ENCODE peak calls at places on chromosome 21, in four cellular contexts. One of them, this sample, is unnamed.

GRCh38 chr21:33881689-33882440 is 33.7 kb downstream of the ATP5PO start:
- DNase-seq in cardiac fibroblast: no peak
- DNase-seq in progenitor cell of endocrine pancreas: no peak
- DNase-seq in adrenal gland: no peak
- DNase-seq in this sample: no peak

GRCh38 chr21:32494946-32495703 is 82.6 kb downstream of the EVA1C start:
- DNase-seq in cardiac fibroblast: peak; percentile 82
- DNase-seq in progenitor cell of endocrine pancreas: no peak
- DNase-seq in adrenal gland: no peak
- DNase-seq in this sample: peak; percentile 94

GRCh38 chr21:19541612-19542011 is 1138.0 kb upstream of the TMPRSS15 start:
- DNase-seq in adrenal gland: no peak
- DNase-seq in cardiac fibroblast: no peak
- DNase-seq in progenitor cell of endocrine pancreas: no peak
- DNase-seq in this sample: no peak

GRCh38 chr21:31875424-31876097 is 2.7 kb downstream of the HUNK start:
- DNase-seq in cardiac fibroblast: no peak
- DNase-seq in progenitor cell of endocrine pancreas: no peak
- DNase-seq in adrenal gland: no peak
- DNase-seq in this sample: no peak

GRCh38 chr21:38714998-38715397 is 90.7 kb upstream of the ETS2 start:
- DNase-seq in progenitor cell of endocrine pancreas: no peak
- DNase-seq in adrenal gland: no peak
- DNase-seq in cardiac fibroblast: no peak
- DNase-seq in this sample: no peak

GRCh38 chr21:39020751-39021474 is 162.3 kb downstream of the PSMG1 start:
- DNase-seq in cardiac fibroblast: peak; percentile 89
- DNase-seq in adrenal gland: no peak
- DNase-seq in progenitor cell of endocrine pancreas: no peak
- DNase-seq in this sample: peak; percentile 35

GRCh38 chr21:31557956-31558838 is 101.3 kb upstream of the SOD1 start:
- DNase-seq in adrenal gland: peak; percentile 22
- DNase-seq in cardiac fibroblast: peak; percentile 12
- DNase-seq in progenitor cell of endocrine pancreas: peak; percentile 18
- DNase-seq in this sample: no peak

GRCh38 chr21:42193131-42193671 is 25.7 kb upstream of the ABCG1 start:
- DNase-seq in adrenal gland: no peak
- DNase-seq in progenitor cell of endocrine pancreas: no peak
- DNase-seq in cardiac fibroblast: no peak
- DNase-seq in this sample: no peak

GRCh38 chr21:42047821-42048613 is 23.1 kb upstream of the UMODL1 start:
- DNase-seq in progenitor cell of endocrine pancreas: no peak
- DNase-seq in cardiac fibroblast: peak; percentile 74
- DNase-seq in adrenal gland: peak; percentile 88
- DNase-seq in this sample: peak; percentile 97

GRCh38 chr21:31670065-31670464 is 10.6 kb downstream of the SOD1 start:
- DNase-seq in adrenal gland: no peak
- DNase-seq in progenitor cell of endocrine pancreas: no peak
- DNase-seq in cardiac fibroblast: no peak
- DNase-seq in this sample: no peak

GRCh38 chr21:29546071-29546470 is 247.3 kb downstream of the BACH1 start:
- DNase-seq in cardiac fibroblast: peak; percentile 4
- DNase-seq in adrenal gland: no peak
- DNase-seq in progenitor cell of endocrine pancreas: no peak
- DNase-seq in this sample: no peak

GRCh38 chr21:15005391-15005790 is 59.4 kb downstream of the NRIP1 start:
- DNase-seq in adrenal gland: peak; percentile 47
- DNase-seq in cardiac fibroblast: no peak
- DNase-seq in progenitor cell of endocrine pancreas: no peak
- DNase-seq in this sample: no peak

GRCh38 chr21:32538147-32538792 is 47.1 kb downstream of the TCP10L start:
- DNase-seq in adrenal gland: no peak
- DNase-seq in progenitor cell of endocrine pancreas: no peak
- DNase-seq in cardiac fibroblast: no peak
- DNase-seq in this sample: no peak

GRCh38 chr21:34037446-34037845 is 35.9 kb upstream of the MRPS6 start:
- DNase-seq in cardiac fibroblast: peak; percentile 31
- DNase-seq in progenitor cell of endocrine pancreas: no peak
- DNase-seq in adrenal gland: no peak
- DNase-seq in this sample: peak; percentile 45

GRCh38 chr21:29606613-29607012 is 307.9 kb downstream of the BACH1 start:
- DNase-seq in adrenal gland: no peak
- DNase-seq in cardiac fibroblast: no peak
- DNase-seq in progenitor cell of endocrine pancreas: no peak
- DNase-seq in this sample: no peak

DNA sequence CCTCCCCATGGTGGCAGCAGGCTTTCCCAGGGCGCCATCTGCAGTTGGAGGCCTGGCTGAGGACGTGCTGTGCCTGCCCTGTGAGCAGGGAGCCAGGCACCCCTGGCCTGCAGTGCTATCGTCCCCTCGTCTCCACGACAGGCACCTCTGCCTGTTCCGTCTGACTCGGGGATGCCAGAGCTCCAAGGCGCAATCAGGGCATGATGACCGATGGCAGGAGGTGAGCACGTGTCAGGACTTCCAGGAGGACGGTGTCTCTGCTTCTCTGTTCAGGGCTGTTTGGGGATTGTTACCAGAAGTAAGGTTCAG is 125.2 kb downstream of the PCBP3 start:
- DNase-seq in progenitor cell of endocrine pancreas: no peak
- DNase-seq in adrenal gland: no peak
- DNase-seq in cardiac fibroblast: no peak
- DNase-seq in this sample: no peak
- TF ChIP-seq CTCF in progenitor cell of endocrine pancreas: no peak
- TF ChIP-seq CTCF in adrenal gland: no peak
- TF ChIP-seq CTCF in cardiac fibroblast: peak; percentile 9
- TF ChIP-seq CTCF in this sample: peak; percentile 11

GRCh38 chr21:27362249-27362648 is 395.4 kb upstream of the ADAMTS5 start:
- DNase-seq in progenitor cell of endocrine pancreas: no peak
- DNase-seq in adrenal gland: no peak
- DNase-seq in cardiac fibroblast: peak; percentile 29
- DNase-seq in this sample: no peak
- TF ChIP-seq CTCF in progenitor cell of endocrine pancreas: no peak
- TF ChIP-seq CTCF in adrenal gland: no peak
- TF ChIP-seq CTCF in cardiac fibroblast: peak; percentile 16
- TF ChIP-seq CTCF in this sample: peak; percentile 53

GRCh38 chr21:25956993-25957714 is 213.4 kb downstream of the APP start:
- DNase-seq in adrenal gland: peak; percentile 52
- DNase-seq in cardiac fibroblast: peak; percentile 78
- DNase-seq in progenitor cell of endocrine pancreas: no peak
- DNase-seq in this sample: peak; percentile 58
- TF ChIP-seq CTCF in adrenal gland: no peak
- TF ChIP-seq CTCF in cardiac fibroblast: no peak
- TF ChIP-seq CTCF in progenitor cell of endocrine pancreas: no peak
- TF ChIP-seq CTCF in this sample: no peak

GRCh38 chr21:36429672-36430546 is 44.7 kb downstream of the CHAF1B start:
- DNase-seq in progenitor cell of endocrine pancreas: peak; percentile 51
- DNase-seq in cardiac fibroblast: peak; percentile 96
- DNase-seq in adrenal gland: peak; percentile 86
- DNase-seq in this sample: peak; percentile 99
- TF ChIP-seq CTCF in progenitor cell of endocrine pancreas: peak; percentile 49
- TF ChIP-seq CTCF in cardiac fibroblast: no peak
- TF ChIP-seq CTCF in adrenal gland: peak; percentile 30
- TF ChIP-seq CTCF in this sample: peak; percentile 59

GRCh38 chr21:37461494-37461893 is 94.9 kb downstream of the DYRK1A start:
- DNase-seq in adrenal gland: no peak
- DNase-seq in cardiac fibroblast: peak; percentile 34
- DNase-seq in progenitor cell of endocrine pancreas: no peak
- DNase-seq in this sample: no peak

GRCh38 chr21:37458669-37459276 is 92.2 kb downstream of the DYRK1A start:
- DNase-seq in progenitor cell of endocrine pancreas: no peak
- DNase-seq in adrenal gland: no peak
- DNase-seq in cardiac fibroblast: no peak
- DNase-seq in this sample: no peak

GRCh38 chr21:37459575-37459974 is 93.0 kb downstream of the DYRK1A start:
- DNase-seq in cardiac fibroblast: peak; percentile 38
- DNase-seq in progenitor cell of endocrine pancreas: no peak
- DNase-seq in adrenal gland: no peak
- DNase-seq in this sample: peak; percentile 57

GRCh38 chr21:37462087-37462861 is 95.7 kb downstream of the DYRK1A start:
- DNase-seq in adrenal gland: no peak
- DNase-seq in progenitor cell of endocrine pancreas: no peak
- DNase-seq in cardiac fibroblast: no peak
- DNase-seq in this sample: no peak

DNA sequence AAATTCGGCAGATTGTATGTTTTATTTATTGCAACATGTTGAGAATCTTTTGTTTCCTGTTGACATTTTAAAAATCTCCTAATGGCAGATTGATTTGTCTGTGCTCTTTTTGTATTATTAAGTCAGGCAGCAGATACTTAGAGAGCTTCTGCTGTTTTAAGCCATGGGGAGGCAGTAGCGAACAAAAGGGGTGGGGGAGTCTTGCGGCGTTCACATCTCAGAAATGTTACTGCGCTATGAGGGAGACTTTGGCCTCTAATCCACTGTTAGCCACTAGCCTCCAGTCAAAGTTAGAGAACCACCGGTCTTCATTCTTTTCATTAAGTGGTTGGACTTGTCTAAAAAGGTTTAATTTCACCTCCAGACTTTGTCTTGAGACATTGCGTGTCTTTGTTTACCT is 93.6 kb downstream of the DYRK1A start:
- DNase-seq in adrenal gland: no peak
- DNase-seq in progenitor cell of endocrine pancreas: no peak
- DNase-seq in cardiac fibroblast: no peak
- DNase-seq in this sample: no peak
- TF ChIP-seq CTCF in adrenal gland: no peak
- TF ChIP-seq CTCF in progenitor cell of endocrine pancreas: peak; percentile 47
- TF ChIP-seq CTCF in cardiac fibroblast: peak; percentile 21
- TF ChIP-seq CTCF in this sample: no peak

GRCh38 chr21:36039861-36040260 is 20.5 kb downstream of the SETD4 start:
- DNase-seq in adrenal gland: no peak
- DNase-seq in cardiac fibroblast: no peak
- DNase-seq in progenitor cell of endocrine pancreas: no peak
- DNase-seq in this sample: no peak

GRCh38 chr21:36032647-36033406 is 27.5 kb downstream of the SETD4 start:
- DNase-seq in adrenal gland: no peak
- DNase-seq in progenitor cell of endocrine pancreas: no peak
- DNase-seq in cardiac fibroblast: no peak
- DNase-seq in this sample: no peak

GRCh38 chr21:36038701-36039497 is 21.4 kb downstream of the SETD4 start:
- DNase-seq in adrenal gland: no peak
- DNase-seq in progenitor cell of endocrine pancreas: no peak
- DNase-seq in cardiac fibroblast: no peak
- DNase-seq in this sample: no peak

GRCh38 chr21:36034211-36034913 is 26.0 kb downstream of the SETD4 start:
- DNase-seq in progenitor cell of endocrine pancreas: no peak
- DNase-seq in cardiac fibroblast: no peak
- DNase-seq in adrenal gland: no peak
- DNase-seq in this sample: no peak

DNA sequence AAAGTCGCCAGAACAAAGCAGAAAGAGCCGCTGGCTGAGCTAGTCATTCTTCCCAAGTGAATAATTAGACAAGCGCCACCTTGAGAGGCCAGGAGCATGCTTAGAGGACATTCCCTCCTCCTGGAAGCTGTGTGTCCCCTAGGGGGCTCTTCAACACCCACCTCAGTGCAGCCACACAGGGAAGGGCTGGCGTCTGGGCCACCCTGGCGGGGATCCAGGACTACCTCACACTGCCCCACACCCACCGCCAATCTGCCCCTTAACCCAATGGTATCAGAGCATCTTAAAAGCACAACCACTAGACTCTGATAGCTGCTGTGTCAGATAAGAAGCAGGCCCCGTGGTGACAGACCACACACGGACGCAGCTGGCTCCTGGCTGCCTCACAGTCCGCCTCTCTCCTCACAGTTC is 24.9 kb downstream of the SETD4 start:
- DNase-seq in adrenal gland: peak; percentile 28
- DNase-seq in cardiac fibroblast: peak; percentile 8
- DNase-seq in progenitor cell of endocrine pancreas: no peak
- DNase-seq in this sample: no peak
- TF ChIP-seq CTCF in adrenal gland: no peak
- TF ChIP-seq CTCF in cardiac fibroblast: no peak
- TF ChIP-seq CTCF in progenitor cell of endocrine pancreas: peak; percentile 37
- TF ChIP-seq CTCF in this sample: peak; percentile 4

DNA sequence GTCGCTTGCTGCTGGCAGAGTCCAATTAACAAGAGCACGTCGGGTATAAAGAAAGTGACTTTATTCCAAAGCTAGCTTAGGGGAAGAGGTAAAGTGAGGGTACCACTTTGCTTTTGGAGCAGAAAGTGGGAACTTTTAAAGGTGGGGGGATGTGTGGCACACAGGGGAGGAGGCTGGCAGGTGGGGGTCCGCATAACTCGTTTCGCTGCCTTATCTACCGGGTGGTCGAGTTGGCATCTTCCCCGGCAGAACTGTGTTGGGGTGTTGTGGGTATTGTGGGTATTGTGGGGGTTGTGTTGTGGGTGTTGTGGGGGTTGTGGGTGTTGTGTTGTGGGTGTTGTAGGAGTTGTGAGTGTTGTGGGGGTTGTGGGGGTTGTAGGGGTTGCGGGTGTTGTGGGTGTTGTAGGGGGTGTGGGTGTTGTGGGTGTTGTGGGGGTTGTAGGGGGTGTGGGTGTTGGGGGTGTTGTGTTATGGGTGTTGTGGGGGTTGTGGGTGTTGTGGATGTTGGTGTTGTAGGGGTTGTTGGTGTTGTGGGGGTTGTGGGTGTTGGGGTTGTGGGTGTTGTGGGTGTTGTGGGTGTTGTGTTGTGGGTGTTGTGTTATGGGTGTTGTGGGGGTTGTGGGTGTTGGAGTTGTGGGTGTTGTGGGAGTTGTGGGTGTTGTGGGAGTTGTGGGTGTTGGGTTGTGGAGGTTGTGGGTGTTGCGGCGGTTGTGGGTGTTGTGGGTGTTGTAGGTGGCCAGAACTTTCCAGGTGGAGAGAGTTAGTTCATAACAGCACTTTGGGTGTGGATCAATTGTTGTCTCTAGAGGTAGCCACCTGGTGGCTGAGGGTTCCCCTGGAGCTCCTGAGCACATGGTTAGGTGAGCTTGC is 52.7 kb downstream of the AGPAT3 start:
- DNase-seq in progenitor cell of endocrine pancreas: no peak
- DNase-seq in cardiac fibroblast: no peak
- DNase-seq in adrenal gland: no peak
- DNase-seq in this sample: no peak
- TF ChIP-seq CTCF in progenitor cell of endocrine pancreas: no peak
- TF ChIP-seq CTCF in cardiac fibroblast: no peak
- TF ChIP-seq CTCF in adrenal gland: no peak
- TF ChIP-seq CTCF in this sample: peak; percentile 15

DNA sequence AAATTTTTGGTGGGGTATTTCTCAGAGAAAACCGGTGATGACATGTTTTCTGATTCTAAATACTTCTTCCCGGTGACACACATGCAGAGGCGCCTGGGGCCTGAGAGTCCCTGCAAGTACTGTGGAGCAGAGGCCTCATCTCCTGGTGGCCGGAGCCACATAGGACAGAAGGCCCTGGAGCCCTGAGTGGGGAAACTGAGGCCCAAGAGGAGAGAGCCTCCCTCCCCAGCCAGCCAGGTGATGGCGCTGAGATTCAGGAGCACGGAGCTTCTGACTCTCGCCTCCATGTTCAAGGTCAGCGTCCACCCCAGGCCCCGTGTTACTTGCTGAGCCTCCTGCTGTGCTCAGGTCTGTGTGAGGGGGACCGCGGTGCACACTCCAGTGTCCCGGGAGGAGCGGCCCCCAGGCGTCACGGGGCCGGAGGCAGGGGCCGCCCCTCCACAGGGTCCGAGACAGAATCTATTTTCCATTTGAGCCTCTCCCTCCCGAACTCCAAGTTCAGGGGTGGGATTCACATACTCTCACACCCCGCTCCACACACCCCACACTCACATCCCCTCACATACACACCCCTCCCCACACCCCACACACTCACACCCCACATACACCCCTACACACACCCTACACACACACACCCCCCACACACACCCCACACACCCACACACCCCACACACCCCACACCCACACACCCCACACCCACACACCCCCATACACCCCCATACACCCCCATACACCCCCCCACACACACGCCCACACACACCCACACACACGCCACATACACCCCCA is 43.8 kb downstream of the SLX9 start:
- DNase-seq in cardiac fibroblast: no peak
- DNase-seq in progenitor cell of endocrine pancreas: no peak
- DNase-seq in adrenal gland: no peak
- DNase-seq in this sample: no peak
- TF ChIP-seq CTCF in cardiac fibroblast: no peak
- TF ChIP-seq CTCF in progenitor cell of endocrine pancreas: no peak
- TF ChIP-seq CTCF in adrenal gland: no peak
- TF ChIP-seq CTCF in this sample: peak; percentile 15

This sample was measured in HFFc6.